ENCODE peak calls at places on chromosomes 6 and 20, in eight cellular contexts. G is OCI-LY7, M is endodermal cell, C is pancreas, T is HepG2, X is neural progenitor cell, Y is IMR-90, F is sigmoid colon. D is an unnamed sample.

GRCh38 chr6:55185144-55185543 is 10.8 kb downstream of the HCRTR2 start:
- DNase-seq in G (no peak), M (no peak), C (no peak), T (no peak), X (no peak), Y (no peak), F (no peak), D (no peak)

GRCh38 chr6:100479180-100480035 is 14.7 kb upstream of the SIM1 start:
- DNase-seq in G (peak; percentile 45), M (no peak), C (no peak), T (peak; percentile 27), X (peak; percentile 55), Y (peak; percentile 49), F (no peak), D (no peak)

GRCh38 chr6:129598244-129599187 is 111.5 kb downstream of the ARHGAP18 start:
- DNase-seq in G (peak; percentile 77), M (peak; percentile 56), C (no peak), T (peak; percentile 67), X (peak; percentile 70), Y (peak; percentile 84), F (no peak), D (no peak)

GRCh38 chr6:1068068-1068467 is 243.8 kb upstream of the FOXQ1 start:
- DNase-seq in G (no peak), M (no peak), C (no peak), T (peak; percentile 60), X (no peak), Y (peak; percentile 73), F (no peak), D (no peak)

GRCh38 chr20:35329435-35330139 is 37.4 kb upstream of the FAM83C start:
- DNase-seq in G (peak; percentile 61), M (peak; percentile 93), C (no peak), T (peak; percentile 75), X (peak; percentile 65), Y (peak; percentile 28), F (no peak), D (no peak)

GRCh38 chr20:20837574-20838021 is 125.2 kb upstream of the RALGAPA2 start:
- DNase-seq in G (peak; percentile 18), M (peak; percentile 87), C (peak; percentile 31), T (peak; percentile 60), X (peak; percentile 77), Y (peak; percentile 35), F (no peak), D (no peak)

GRCh38 chr6:133309579-133309978 is 68.4 kb downstream of the EYA4 start:
- DNase-seq in G (no peak), M (no peak), C (no peak), T (no peak), X (no peak), Y (no peak), F (no peak), D (no peak)

GRCh38 chr6:17816921-17817611 is 110.3 kb upstream of the NUP153 start:
- DNase-seq in G (no peak), M (peak; percentile 48), C (no peak), T (peak; percentile 75), X (no peak), Y (peak; percentile 75), F (no peak), D (no peak)

GRCh38 chr6:32192608-32193039 is at the start of gene GPSM3:
- DNase-seq in G (peak; percentile 71), M (peak; percentile 68), C (no peak), T (no peak), X (no peak), Y (peak; percentile 36), F (peak; percentile 79), D (peak; percentile 75)

GRCh38 chr6:32190054-32190945 is at the start of gene PBX2:
- DNase-seq in G (peak; percentile 90), M (peak; percentile 92), C (peak; percentile 86), T (peak; percentile 87), X (peak; percentile 90), Y (peak; percentile 89), F (peak; percentile 98), D (peak; percentile 97)

GRCh38 chr6:32191696-32192607 is 491 bp downstream of the GPSM3 start:
- DNase-seq in G (no peak), M (no peak), C (peak; percentile 46), T (no peak), X (no peak), Y (no peak), F (no peak), D (no peak)

GRCh38 chr6:32189742-32190053 is 304 bp downstream of the PBX2 start:
- DNase-seq in G (no peak), M (no peak), C (no peak), T (no peak), X (peak; percentile 38), Y (no peak), F (no peak), D (no peak)

DNA sequence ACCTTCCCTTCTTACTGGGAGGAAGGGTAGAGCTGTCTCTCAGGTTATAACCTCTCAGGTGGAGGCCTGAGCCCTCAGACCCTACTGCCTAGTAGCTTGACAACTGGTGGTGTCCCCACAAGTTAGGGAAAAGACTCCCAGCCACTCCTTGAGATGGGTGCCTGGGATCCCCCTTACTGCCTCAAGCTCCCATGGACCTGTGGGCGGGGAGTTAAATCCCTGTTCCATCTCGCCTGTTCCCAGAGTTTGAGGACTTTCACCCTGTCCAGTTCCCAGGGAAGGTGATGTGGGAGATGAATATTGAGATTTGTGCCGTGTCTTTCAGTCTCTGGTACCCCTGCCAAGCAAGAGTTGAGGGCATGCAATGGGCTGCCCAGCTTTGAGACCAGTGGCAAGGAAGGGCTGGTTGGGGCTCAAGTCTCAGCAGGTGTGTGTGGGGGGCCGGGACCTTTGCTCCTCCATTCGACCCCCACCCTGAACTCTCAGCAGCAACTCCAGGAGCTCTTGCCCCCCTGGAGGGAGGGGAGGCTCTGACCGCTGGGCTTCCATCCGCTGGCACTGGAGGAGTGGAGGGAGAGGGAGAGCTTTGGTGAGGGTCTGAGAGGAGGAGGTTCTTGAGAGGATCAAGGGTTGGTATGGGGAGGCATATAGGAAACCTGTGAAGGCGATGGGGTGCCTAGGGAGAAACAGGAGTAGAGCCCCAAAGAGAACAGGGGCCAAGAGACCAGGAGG is 1.1 kb upstream of the PBX2 start:
- DNase-seq in G (no peak), M (peak; percentile 66), C (no peak), T (no peak), X (no peak), Y (no peak), F (no peak), D (no peak)
- H3K4me1 ChIP-seq in G (peaks cover 67% of the 10 kb centered on the region), M (peaks cover 8% of the 10 kb centered on the region), C (peaks cover 6% of the 10 kb centered on the region), T (peaks cover 47% of the 10 kb centered on the region), X (peaks cover 24% of the 10 kb centered on the region), Y (peaks cover 12% of the 10 kb centered on the region), F (peaks cover 58% of the 10 kb centered on the region), D (peaks cover 55% of the 10 kb centered on the region)

DNA sequence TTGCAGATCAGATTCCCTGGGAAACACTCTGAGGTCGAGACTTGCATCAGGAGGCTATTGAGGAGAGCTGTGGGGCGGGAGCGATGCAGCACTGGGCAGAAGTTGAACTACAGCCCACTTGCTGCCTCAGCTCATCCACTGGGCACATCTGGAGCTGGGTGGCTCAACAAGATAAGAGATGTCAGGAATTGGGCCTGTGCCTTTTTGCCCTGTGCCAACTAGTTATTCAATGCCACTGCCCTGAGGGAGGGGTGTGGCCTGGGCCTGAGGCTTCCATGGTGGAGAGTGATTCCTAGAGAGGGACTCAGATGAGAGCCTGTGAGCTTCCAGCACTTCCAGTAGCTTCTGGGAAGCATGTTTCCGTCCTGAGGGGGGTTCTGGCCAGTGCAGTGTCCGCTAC is 32.7 kb downstream of the BRPF3 start:
- DNase-seq in G (no peak), M (no peak), C (no peak), T (no peak), X (no peak), Y (no peak), F (peak; percentile 36), D (no peak)
- H3K36me3 ChIP-seq in G (peaks cover 3% of the 10 kb centered on the region), M (peaks cover 77% of the 10 kb centered on the region), C (peaks cover 30% of the 10 kb centered on the region), T (peaks cover 41% of the 10 kb centered on the region), X (peaks cover 4% of the 10 kb centered on the region), Y (peaks cover 60% of the 10 kb centered on the region), F (peaks cover 54% of the 10 kb centered on the region), D (peaks cover 62% of the 10 kb centered on the region)

GRCh38 chr20:24150406-24150805 is 161.8 kb upstream of the GGTLC1 start:
- DNase-seq in G (no peak), M (no peak), C (no peak), T (no peak), X (no peak), Y (no peak), F (no peak), D (no peak)

GRCh38 chr20:24151621-24152020 is 163.0 kb upstream of the GGTLC1 start:
- DNase-seq in G (no peak), M (no peak), C (no peak), T (no peak), X (no peak), Y (no peak), F (no peak), D (no peak)

GRCh38 chr20:24148372-24148771 is 159.8 kb upstream of the GGTLC1 start:
- DNase-seq in G (peak; percentile 34), M (no peak), C (no peak), T (no peak), X (no peak), Y (no peak), F (no peak), D (no peak)

GRCh38 chr20:24149175-24149574 is 160.6 kb upstream of the GGTLC1 start:
- DNase-seq in G (no peak), M (no peak), C (no peak), T (no peak), X (no peak), Y (no peak), F (no peak), D (no peak)

GRCh38 chr20:24149881-24150307 is 161.3 kb upstream of the GGTLC1 start:
- DNase-seq in G (no peak), M (peak; percentile 91), C (peak; percentile 40), T (peak; percentile 52), X (peak; percentile 64), Y (no peak), F (no peak), D (no peak)
- TF ChIP-seq CTCF in G (peak; percentile 48), M (peak; percentile 83), C (peak; percentile 16), T (peak; percentile 72), X (peak; percentile 58), Y (peak; percentile 31), F (no peak), D (no peak)

GRCh38 chr6:45927421-45928234 is 88.0 kb downstream of the CLIC5 start:
- DNase-seq in G (no peak), M (peak; percentile 33), C (no peak), T (no peak), X (peak; percentile 65), Y (no peak), F (no peak), D (no peak)

GRCh38 chr6:45931254-45931653 is 84.4 kb downstream of the CLIC5 start:
- DNase-seq in G (no peak), M (no peak), C (no peak), T (no peak), X (no peak), Y (no peak), F (no peak), D (no peak)

GRCh38 chr6:45930419-45931059 is 85.1 kb downstream of the CLIC5 start:
- DNase-seq in G (peak; percentile 51), M (peak; percentile 89), C (peak; percentile 64), T (peak; percentile 47), X (peak; percentile 72), Y (peak; percentile 41), F (no peak), D (peak; percentile 70)

GRCh38 chr6:45928721-45929305 is 86.8 kb downstream of the CLIC5 start:
- DNase-seq in G (no peak), M (no peak), C (no peak), T (no peak), X (no peak), Y (no peak), F (no peak), D (no peak)

DNA sequence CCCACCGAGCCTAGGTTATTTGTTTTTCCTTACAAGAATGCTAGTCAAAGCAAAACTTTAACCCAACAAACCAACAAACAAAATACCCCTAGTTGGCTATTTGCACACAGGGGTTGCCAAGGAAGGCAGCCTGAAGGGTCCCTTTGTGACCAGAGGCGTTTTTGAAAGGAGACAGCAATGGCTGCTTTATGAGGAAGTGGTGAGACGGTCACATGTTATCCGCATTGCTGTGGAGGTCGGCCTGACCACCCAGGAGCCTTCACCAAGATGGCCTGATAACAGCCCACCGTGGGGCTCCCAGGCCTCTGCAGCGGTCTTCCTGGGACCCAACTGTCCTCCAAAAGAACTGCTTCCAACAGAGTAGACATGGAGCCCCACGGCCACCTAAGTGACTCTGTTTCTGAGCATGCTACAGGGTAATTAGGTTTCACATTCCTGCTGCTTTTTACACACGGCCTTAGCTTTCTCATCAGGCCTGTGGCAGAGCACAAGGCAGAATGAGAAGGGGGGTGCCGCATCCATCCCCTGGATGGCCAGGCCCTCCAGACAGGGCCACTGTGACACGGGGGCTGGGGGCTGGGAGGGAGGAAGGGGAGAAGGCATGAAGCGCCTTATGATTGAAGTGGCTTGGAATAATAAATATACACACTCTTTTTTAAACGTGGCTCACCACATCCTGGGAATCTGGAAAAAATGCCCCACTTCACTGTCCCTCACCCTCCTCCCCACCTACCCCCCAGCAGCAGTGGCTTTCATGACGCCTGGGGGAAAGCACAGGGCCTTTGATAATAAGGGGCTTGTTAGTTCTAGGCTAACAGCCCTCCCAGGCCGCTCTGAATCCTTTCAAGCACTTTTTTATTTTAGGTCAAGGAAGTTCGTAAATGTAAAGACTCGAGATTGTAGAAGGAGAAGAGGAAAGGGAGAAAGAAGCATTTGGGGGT is 86.0 kb downstream of the CLIC5 start:
- DNase-seq in G (no peak), M (no peak), C (no peak), T (no peak), X (no peak), Y (no peak), F (no peak), D (no peak)
- H3K4me1 ChIP-seq in G (no peaks in the 10 kb centered on the region), M (peaks cover 6% of the 10 kb centered on the region), C (no peaks in the 10 kb centered on the region), T (no peaks in the 10 kb centered on the region), X (peaks cover 45% of the 10 kb centered on the region), Y (no peaks in the 10 kb centered on the region), F (no peaks in the 10 kb centered on the region), D (no peaks in the 10 kb centered on the region)